ENCODE peak calls at places on chromosomes 1 and 21, in four cellular contexts. W, U, R and Q are unnamed samples. For H3K4me1, the result is how much of the 10 kb centered on the place peaks cover.

GRCh38 chr1:160168609-160169369 is 17.4 kb downstream of the ATP1A4 start:
- DNase-seq in W (no peak), U (no peak), R (no peak), Q (no peak)

GRCh38 chr1:147924813-147925212 is 3.4 kb upstream of the GPR89B start:
- DNase-seq in W (no peak), U (no peak), R (no peak), Q (no peak)

GRCh38 chr1:41890841-41891311 is 27.8 kb downstream of the HIVEP3 start:
- DNase-seq in W (no peak), U (peak), R (peak), Q (no peak)

GRCh38 chr1:32639489-32640075 is 10.8 kb downstream of the ZBTB8OS start:
- DNase-seq in W (no peak), U (no peak), R (no peak), Q (no peak)

GRCh38 chr1:33327587-33328325 is 6.9 kb upstream of the A3GALT2 start:
- DNase-seq in W (no peak), U (no peak), R (no peak), Q (peak)

GRCh38 chr1:207034998-207035397 is 2.4 kb upstream of the C1orf116 start:
- DNase-seq in W (no peak), U (no peak), R (no peak), Q (no peak)

GRCh38 chr1:101291562-101292035 is 54.8 kb downstream of the S1PR1 start:
- DNase-seq in W (no peak), U (no peak), R (no peak), Q (no peak)

GRCh38 chr1:37795340-37796110 is 1.9 kb downstream of the MANEAL start:
- DNase-seq in W (no peak), U (peak), R (peak), Q (peak)

GRCh38 chr21:34889287-34889536 is 159.9 kb downstream of the RUNX1 start:
- DNase-seq in W (no peak), U (no peak), R (peak), Q (peak)

GRCh38 chr1:7616076-7616833 is 154.8 kb upstream of the VAMP3 start:
- DNase-seq in W (peak), U (no peak), R (peak), Q (peak)

GRCh38 chr1:107821340-107821739 is 143.6 kb downstream of the VAV3 start:
- DNase-seq in W (no peak), U (no peak), R (no peak), Q (no peak)

GRCh38 chr1:44260792-44261474 is 47.7 kb downstream of the DMAP1 start:
- DNase-seq in W (no peak), U (no peak), R (peak), Q (peak)

GRCh38 chr1:74504125-74505065 is 8.0 kb downstream of the LRRC53 start:
- DNase-seq in W (peak), U (peak), R (peak), Q (peak)

GRCh38 chr1:83999316-83999819 is 436 bp upstream of the TTLL7 start:
- DNase-seq in W (peak), U (peak), R (no peak), Q (peak)

GRCh38 chr1:229664133-229664689 is 38.2 kb downstream of the URB2 start:
- DNase-seq in W (no peak), U (peak), R (no peak), Q (peak)

GRCh38 chr1:199593475-199593874 is 434.0 kb upstream of the NR5A2 start:
- DNase-seq in W (no peak), U (peak), R (no peak), Q (no peak)

GRCh38 chr1:41436281-41437010 is 48.0 kb downstream of the EDN2 start:
- DNase-seq in W (no peak), U (no peak), R (no peak), Q (no peak)

GRCh38 chr1:165161130-165161529 is 195.4 kb downstream of the LMX1A start:
- DNase-seq in W (no peak), U (no peak), R (no peak), Q (no peak)

GRCh38 chr1:91529856-91530255 is 29.2 kb downstream of the CDC7 start:
- DNase-seq in W (no peak), U (peak), R (no peak), Q (no peak)

GRCh38 chr21:18499761-18500376 is 96.3 kb upstream of the TMPRSS15 start:
- DNase-seq in W (no peak), U (peak), R (no peak), Q (peak)

GRCh38 chr1:80155371-80155770 is 1148.8 kb upstream of the ADGRL4 start:
- DNase-seq in W (no peak), U (no peak), R (no peak), Q (no peak)

GRCh38 chr1:226912587-226913176 is 27.4 kb upstream of the COQ8A start:
- DNase-seq in W (peak), U (peak), R (peak), Q (peak)

GRCh38 chr21:44994016-44994365 is 54.2 kb downstream of the SLX9 start:
- DNase-seq in W (no peak), U (no peak), R (peak), Q (no peak)

GRCh38 chr1:25616932-25617625 is 488 bp downstream of the MAN1C1 start:
- DNase-seq in W (no peak), U (peak), R (no peak), Q (no peak)

GRCh38 chr1:83761977-83762376 is 237.0 kb downstream of the TTLL7 start:
- DNase-seq in W (no peak), U (no peak), R (no peak), Q (no peak)

GRCh38 chr1:95905818-95906395 is 671.9 kb downstream of the RWDD3 start:
- DNase-seq in W (no peak), U (no peak), R (no peak), Q (no peak)

GRCh38 chr1:59526240-59526639 is 229.3 kb downstream of the FGGY start:
- DNase-seq in W (no peak), U (no peak), R (no peak), Q (no peak)

DNA sequence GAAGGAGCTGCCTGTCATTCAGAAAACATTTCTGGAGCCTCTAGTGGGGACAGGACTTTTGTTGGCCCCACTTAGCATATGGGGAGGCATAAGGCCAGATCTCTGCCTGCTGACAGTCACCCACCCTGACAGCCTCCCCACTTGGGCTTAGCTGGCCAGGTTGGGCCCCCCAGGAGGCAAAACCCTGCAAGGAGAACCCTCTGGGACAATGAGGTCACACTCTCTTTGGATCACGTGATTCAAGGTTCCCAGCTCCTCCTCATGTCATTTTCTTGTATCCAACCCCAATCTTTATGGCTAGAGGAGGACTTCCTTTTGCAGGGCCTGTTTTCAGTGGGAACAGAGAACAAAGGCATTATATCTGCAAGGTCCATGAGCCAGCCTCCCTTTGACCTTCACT is 60.0 kb downstream of the NAV1 start:
- DNase-seq in W (no peak), U (no peak), R (no peak), Q (no peak)
- H3K4me1 ChIP-seq in W (half or more), U (under half), R (under half), Q (under half)

GRCh38 chr21:41957991-41958766 is 4.4 kb upstream of the C2CD2 start:
- DNase-seq in W (peak), U (peak), R (peak), Q (peak)
- TF ChIP-seq CTCF in W (peak), U (peak), R (no peak), Q (peak)

GRCh38 chr1:94235189-94236020 is 2.0 kb downstream of the ARHGAP29 start:
- DNase-seq in W (no peak), U (no peak), R (no peak), Q (no peak)

GRCh38 chr1:94228640-94229375 is 8.6 kb downstream of the ARHGAP29 start:
- DNase-seq in W (no peak), U (no peak), R (no peak), Q (no peak)

GRCh38 chr1:94234615-94235014 is 2.8 kb downstream of the ARHGAP29 start:
- DNase-seq in W (no peak), U (no peak), R (no peak), Q (no peak)

GRCh38 chr1:94227624-94228023 is 9.8 kb downstream of the ARHGAP29 start:
- DNase-seq in W (no peak), U (no peak), R (no peak), Q (no peak)

DNA sequence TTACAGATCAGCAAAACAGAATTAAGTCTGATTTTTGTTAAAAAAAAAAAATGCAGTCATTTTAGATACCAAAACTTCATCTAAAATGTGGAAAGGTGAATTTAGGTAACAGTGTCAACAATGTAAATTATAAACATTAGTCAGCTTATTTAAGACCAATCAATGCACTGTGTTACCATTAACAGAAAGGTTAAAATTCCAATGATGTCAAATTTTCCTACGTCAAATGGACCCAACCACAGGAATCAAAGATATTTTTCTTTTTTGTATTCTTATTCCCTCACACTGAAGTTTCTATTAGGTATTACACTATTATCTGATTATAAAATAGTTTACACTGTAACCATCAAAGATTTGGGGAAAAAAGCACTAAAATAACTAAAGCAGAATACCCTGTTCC is 6.5 kb downstream of the ARHGAP29 start:
- DNase-seq in W (no peak), U (no peak), R (no peak), Q (no peak)
- H3K4me1 ChIP-seq in W (half or more), U (under half), R (under half), Q (under half)

GRCh38 chr1:234607091-234608025 is 2.6 kb downstream of the IRF2BP2 start:
- DNase-seq in W (no peak), U (peak), R (peak), Q (peak)
- TF ChIP-seq CTCF in W (peak), U (peak), R (no peak), Q (no peak)

GRCh38 chr1:6348511-6349191 is 44.9 kb downstream of the ACOT7 start:
- DNase-seq in W (no peak), U (no peak), R (peak), Q (peak)

GRCh38 chr1:6350416-6351088 is 43.0 kb downstream of the ACOT7 start:
- DNase-seq in W (no peak), U (no peak), R (peak), Q (peak)

GRCh38 chr1:6351480-6352137 is 42.0 kb downstream of the ACOT7 start:
- DNase-seq in W (no peak), U (peak), R (peak), Q (peak)

GRCh38 chr1:6347641-6348487 is 45.7 kb downstream of the ACOT7 start:
- DNase-seq in W (peak), U (peak), R (peak), Q (peak)

GRCh38 chr1:6349254-6349943 is 44.2 kb downstream of the ACOT7 start:
- DNase-seq in W (no peak), U (no peak), R (no peak), Q (no peak)
- H3K4me1 ChIP-seq in W (under half), U (under half), R (under half), Q (under half)

DNA sequence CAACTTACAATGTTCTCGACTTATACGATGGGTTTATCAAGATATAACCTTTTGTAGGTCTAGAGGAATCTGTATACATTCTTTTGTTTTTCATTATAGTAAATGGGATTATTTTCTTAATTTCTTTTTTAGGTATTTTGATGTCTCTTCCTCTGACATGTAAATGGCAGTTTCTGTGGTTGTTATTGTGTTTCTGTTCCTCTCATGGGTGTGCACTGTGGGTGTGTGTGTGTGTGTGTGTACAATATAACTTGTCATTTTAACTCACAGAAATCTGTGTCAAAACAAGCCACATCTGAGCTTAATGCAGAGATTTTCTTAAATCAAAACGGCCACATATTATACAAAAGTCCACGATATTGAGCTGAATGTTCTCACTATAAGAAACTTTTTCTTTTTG is 1300.8 kb upstream of the B3GALT2 start:
- DNase-seq in W (no peak), U (no peak), R (no peak), Q (no peak)
- TF ChIP-seq CTCF in W (no peak), U (no peak), R (no peak), Q (no peak)

DNA sequence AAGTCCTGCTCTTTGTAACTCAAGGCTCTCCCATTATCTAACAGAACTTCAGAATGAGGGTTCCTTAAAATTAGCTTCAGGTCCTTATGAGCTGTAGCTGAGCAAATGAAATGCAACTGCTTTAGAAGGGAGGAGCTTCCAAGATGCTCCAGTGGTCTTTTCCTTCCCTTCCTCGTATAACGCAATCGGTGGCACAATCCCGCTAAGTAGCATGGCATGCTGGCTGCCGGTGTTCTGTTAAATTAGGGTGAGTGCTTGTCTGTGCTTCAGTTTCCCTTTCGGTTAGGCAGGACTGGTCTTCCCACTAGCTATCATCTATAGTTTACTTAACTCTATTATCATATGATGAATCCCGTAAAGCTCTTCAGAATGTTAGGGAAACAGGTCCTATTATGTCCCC is 922 bp downstream of the KIAA0040 start:
- DNase-seq in W (no peak), U (no peak), R (peak), Q (peak)
- H3K4me1 ChIP-seq in W (under half), U (under half), R (under half), Q (under half)

GRCh38 chr1:162351443-162351842 is 25.2 kb downstream of the SPATA46 start:
- DNase-seq in W (no peak), U (no peak), R (no peak), Q (no peak)
- TF ChIP-seq CTCF in W (no peak), U (no peak), R (no peak), Q (no peak)

GRCh38 chr1:1021010-1021845 is 1.3 kb downstream of the AGRN start:
- DNase-seq in W (no peak), U (peak), R (peak), Q (peak)
- H3K4me1 ChIP-seq in W (half or more), U (under half), R (under half), Q (under half)